ENCODE peak calls at places on chromosome 12, in eight cellular contexts. Z is Ammon's horn, G is fibroblast of lung, H is lower leg skin, L is 8988T, N is ovary, M is T-helper 9 cell, C is sciatic nerve. Y is an unnamed sample.

GRCh38 chr12:112167031-112167461 is 41.7 kb downstream of the TRAFD1 start:
- DNase-seq in M (no peak), N (no peak), L (no peak), Z (no peak), G (no peak), H (no peak), C (no peak), Y (no peak)

GRCh38 chr12:3453947-3454675 is 36.9 kb upstream of the PRMT8 start:
- DNase-seq in G (peak; percentile 84), C (no peak), L (peak; percentile 20), H (no peak), Z (no peak), N (no peak), M (no peak), Y (no peak)

GRCh38 chr12:33942172-33942571 is 80.1 kb upstream of the ALG10 start:
- DNase-seq in C (no peak), H (no peak), M (no peak), N (no peak), L (no peak), G (no peak), Z (no peak), Y (no peak)

GRCh38 chr12:5971194-5971850 is 26.3 kb upstream of the ANO2 start:
- DNase-seq in M (no peak), H (no peak), Z (no peak), L (no peak), G (no peak), C (no peak), N (no peak), Y (no peak)

GRCh38 chr12:123984903-123985302 is 11.9 kb downstream of the ZNF664 start:
- DNase-seq in G (no peak), L (no peak), N (no peak), C (no peak), Z (no peak), H (no peak), M (no peak), Y (no peak)

GRCh38 chr12:78229491-78230209 is 399.0 kb downstream of the NAV3 start:
- DNase-seq in H (no peak), Z (no peak), C (no peak), N (peak; percentile 52), M (no peak), G (peak; percentile 54), L (no peak), Y (no peak)

GRCh38 chr12:118436002-118436724 is 59.8 kb downstream of the SUDS3 start:
- DNase-seq in Z (no peak), N (no peak), H (no peak), C (no peak), L (no peak), G (no peak), M (no peak), Y (peak; percentile 9)

GRCh38 chr12:3988519-3989217 is 115.5 kb upstream of the PARP11 start:
- DNase-seq in H (no peak), Z (no peak), L (no peak), C (no peak), N (no peak), G (no peak), M (no peak), Y (no peak)

GRCh38 chr12:57498143-57498524 is 10.3 kb downstream of the MARS1 start:
- DNase-seq in C (no peak), L (no peak), H (no peak), G (no peak), Z (no peak), M (no peak), N (no peak), Y (no peak)

GRCh38 chr12:132908145-132909029 is 21.0 kb upstream of the CHFR start:
- DNase-seq in M (peak; percentile 85), G (peak; percentile 98), L (no peak), C (peak; percentile 98), N (peak; percentile 98), H (peak; percentile 92), Z (peak; percentile 99), Y (peak; percentile 99)

GRCh38 chr12:7131502-7131866 is 1.3 kb downstream of the CLSTN3 start:
- DNase-seq in G (no peak), C (no peak), M (no peak), L (no peak), H (no peak), Z (no peak), N (no peak), Y (no peak)